ENCODE peak calls at places on chromosomes 13 and 19, in ten cellular contexts. One of them, this sample, is unnamed.

GRCh38 chr19:48196933-48197665 is 26.6 kb downstream of the ZSWIM9 start:
- DNase-seq in OCI-M1: no peak
- DNase-seq in NCI-H146: peak
- DNase-seq in HEK293T: no peak
- DNase-seq in coronary artery: no peak
- DNase-seq in anterior cingulate cortex: no peak
- DNase-seq in T-helper 22 cell: no peak
- DNase-seq in neural crest cell: no peak
- DNase-seq in posterior cingulate gyrus: no peak
- DNase-seq in left ventricle myocardium inferior: no peak
- DNase-seq in this sample: no peak

GRCh38 chr13:65606622-65607021 is 1623.5 kb downstream of the PCDH9 start:
- DNase-seq in T-helper 22 cell: no peak
- DNase-seq in coronary artery: no peak
- DNase-seq in posterior cingulate gyrus: no peak
- DNase-seq in HEK293T: no peak
- DNase-seq in left ventricle myocardium inferior: no peak
- DNase-seq in anterior cingulate cortex: no peak
- DNase-seq in neural crest cell: no peak
- DNase-seq in NCI-H146: no peak
- DNase-seq in OCI-M1: no peak
- DNase-seq in this sample: no peak

GRCh38 chr19:35882074-35882832 is 13.9 kb downstream of the APLP1 start:
- DNase-seq in posterior cingulate gyrus: no peak
- DNase-seq in left ventricle myocardium inferior: no peak
- DNase-seq in coronary artery: no peak
- DNase-seq in neural crest cell: no peak
- DNase-seq in anterior cingulate cortex: no peak
- DNase-seq in NCI-H146: peak
- DNase-seq in T-helper 22 cell: no peak
- DNase-seq in OCI-M1: peak
- DNase-seq in HEK293T: peak
- DNase-seq in this sample: no peak

GRCh38 chr13:65292488-65292901 is 1937.6 kb downstream of the PCDH9 start:
- DNase-seq in left ventricle myocardium inferior: no peak
- DNase-seq in posterior cingulate gyrus: no peak
- DNase-seq in anterior cingulate cortex: peak
- DNase-seq in OCI-M1: peak
- DNase-seq in NCI-H146: peak
- DNase-seq in T-helper 22 cell: no peak
- DNase-seq in coronary artery: no peak
- DNase-seq in HEK293T: peak
- DNase-seq in neural crest cell: no peak
- DNase-seq in this sample: peak

GRCh38 chr19:48945817-48946216 is 8.9 kb upstream of the BAX start:
- DNase-seq in neural crest cell: no peak
- DNase-seq in posterior cingulate gyrus: no peak
- DNase-seq in coronary artery: no peak
- DNase-seq in anterior cingulate cortex: no peak
- DNase-seq in HEK293T: no peak
- DNase-seq in left ventricle myocardium inferior: no peak
- DNase-seq in T-helper 22 cell: no peak
- DNase-seq in NCI-H146: no peak
- DNase-seq in OCI-M1: no peak
- DNase-seq in this sample: no peak

GRCh38 chr19:1102407-1103106 is 1.2 kb upstream of the GPX4 start:
- DNase-seq in posterior cingulate gyrus: no peak
- DNase-seq in anterior cingulate cortex: no peak
- DNase-seq in HEK293T: no peak
- DNase-seq in T-helper 22 cell: no peak
- DNase-seq in NCI-H146: no peak
- DNase-seq in neural crest cell: no peak
- DNase-seq in left ventricle myocardium inferior: no peak
- DNase-seq in coronary artery: peak
- DNase-seq in OCI-M1: no peak
- DNase-seq in this sample: peak

GRCh38 chr13:92136449-92137180 is 738.2 kb downstream of the GPC5 start:
- DNase-seq in NCI-H146: no peak
- DNase-seq in neural crest cell: no peak
- DNase-seq in HEK293T: no peak
- DNase-seq in T-helper 22 cell: no peak
- DNase-seq in OCI-M1: no peak
- DNase-seq in anterior cingulate cortex: no peak
- DNase-seq in left ventricle myocardium inferior: no peak
- DNase-seq in coronary artery: no peak
- DNase-seq in posterior cingulate gyrus: no peak
- DNase-seq in this sample: no peak

GRCh38 chr19:55096061-55096701 is 20.5 kb downstream of the EPS8L1 start:
- DNase-seq in posterior cingulate gyrus: no peak
- DNase-seq in OCI-M1: no peak
- DNase-seq in left ventricle myocardium inferior: no peak
- DNase-seq in HEK293T: no peak
- DNase-seq in NCI-H146: no peak
- DNase-seq in neural crest cell: no peak
- DNase-seq in anterior cingulate cortex: no peak
- DNase-seq in T-helper 22 cell: no peak
- DNase-seq in coronary artery: no peak
- DNase-seq in this sample: no peak

GRCh38 chr13:64934569-64935362 is 2295.4 kb downstream of the PCDH9 start:
- DNase-seq in OCI-M1: no peak
- DNase-seq in HEK293T: no peak
- DNase-seq in left ventricle myocardium inferior: no peak
- DNase-seq in coronary artery: no peak
- DNase-seq in NCI-H146: no peak
- DNase-seq in T-helper 22 cell: no peak
- DNase-seq in posterior cingulate gyrus: no peak
- DNase-seq in anterior cingulate cortex: no peak
- DNase-seq in neural crest cell: no peak
- DNase-seq in this sample: no peak

GRCh38 chr13:106466691-106467405 is 68.6 kb downstream of the EFNB2 start:
- DNase-seq in T-helper 22 cell: no peak
- DNase-seq in coronary artery: no peak
- DNase-seq in NCI-H146: no peak
- DNase-seq in anterior cingulate cortex: no peak
- DNase-seq in OCI-M1: peak
- DNase-seq in posterior cingulate gyrus: no peak
- DNase-seq in left ventricle myocardium inferior: no peak
- DNase-seq in neural crest cell: no peak
- DNase-seq in HEK293T: no peak
- DNase-seq in this sample: peak